ENCODE peak calls at places on chromosomes 7 and 10, in four cellular contexts. W, J, G and T are unnamed samples.

GRCh38 chr7:45255187-45255586 is 97.6 kb downstream of the RAMP3 start:
- DNase-seq in W (no peak), J (no peak), G (no peak), T (no peak)

GRCh38 chr10:107814865-107815487 is 650.5 kb upstream of the SORCS1 start:
- DNase-seq in W (peak), J (no peak), G (peak), T (peak)

GRCh38 chr10:117568226-117568625 is 25.7 kb downstream of the EMX2 start:
- DNase-seq in W (no peak), J (no peak), G (no peak), T (no peak)

GRCh38 chr10:43006490-43006889 is 70.4 kb upstream of the RET start:
- DNase-seq in W (no peak), J (no peak), G (no peak), T (no peak)

GRCh38 chr10:121113385-121113696 is 262.2 kb downstream of the WDR11 start:
- DNase-seq in W (no peak), J (no peak), G (no peak), T (no peak)

GRCh38 chr10:12340371-12340770 is 9.0 kb upstream of the CAMK1D start:
- DNase-seq in W (no peak), J (no peak), G (no peak), T (no peak)

GRCh38 chr7:95330194-95331003 is 6.1 kb upstream of the PON1 start:
- DNase-seq in W (no peak), J (no peak), G (no peak), T (peak)

GRCh38 chr10:118850418-118851061 is 95.8 kb upstream of the CACUL1 start:
- DNase-seq in W (peak), J (peak), G (peak), T (no peak)

GRCh38 chr10:92541583-92541982 is 32.3 kb downstream of the IDE start:
- DNase-seq in W (no peak), J (no peak), G (no peak), T (no peak)

GRCh38 chr10:93874309-93875031 is 19.3 kb upstream of the SLC35G1 start:
- DNase-seq in W (no peak), J (no peak), G (no peak), T (no peak)

DNA sequence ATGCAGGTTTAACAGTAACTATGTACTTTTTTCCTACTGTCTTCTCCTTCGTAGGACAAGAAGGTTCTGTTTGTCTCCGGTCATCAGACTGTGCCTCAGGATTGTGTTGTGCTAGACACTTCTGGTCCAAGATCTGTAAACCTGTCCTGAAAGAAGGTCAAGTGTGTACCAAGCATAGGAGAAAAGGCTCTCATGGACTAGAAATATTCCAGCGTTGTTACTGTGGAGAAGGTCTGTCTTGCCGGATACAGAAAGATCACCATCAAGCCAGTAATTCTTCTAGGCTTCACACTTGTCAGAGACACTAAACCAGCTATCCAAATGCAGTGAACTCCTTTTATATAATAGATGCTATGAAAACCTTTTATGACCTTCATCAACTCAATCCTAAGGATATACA is 2.4 kb downstream of the DKK1 start:
- DNase-seq in W (no peak), J (no peak), G (no peak), T (no peak)
- H3K4me3 ChIP-seq in W (no peak), J (no peak), G (peak), T (peak)

GRCh38 chr10:130108934-130109604 is 1.6 kb downstream of the C10orf143 start:
- DNase-seq in W (no peak), J (no peak), G (no peak), T (no peak)
- H3K4me3 ChIP-seq in W (no peak), J (peak), G (peak), T (peak)

DNA sequence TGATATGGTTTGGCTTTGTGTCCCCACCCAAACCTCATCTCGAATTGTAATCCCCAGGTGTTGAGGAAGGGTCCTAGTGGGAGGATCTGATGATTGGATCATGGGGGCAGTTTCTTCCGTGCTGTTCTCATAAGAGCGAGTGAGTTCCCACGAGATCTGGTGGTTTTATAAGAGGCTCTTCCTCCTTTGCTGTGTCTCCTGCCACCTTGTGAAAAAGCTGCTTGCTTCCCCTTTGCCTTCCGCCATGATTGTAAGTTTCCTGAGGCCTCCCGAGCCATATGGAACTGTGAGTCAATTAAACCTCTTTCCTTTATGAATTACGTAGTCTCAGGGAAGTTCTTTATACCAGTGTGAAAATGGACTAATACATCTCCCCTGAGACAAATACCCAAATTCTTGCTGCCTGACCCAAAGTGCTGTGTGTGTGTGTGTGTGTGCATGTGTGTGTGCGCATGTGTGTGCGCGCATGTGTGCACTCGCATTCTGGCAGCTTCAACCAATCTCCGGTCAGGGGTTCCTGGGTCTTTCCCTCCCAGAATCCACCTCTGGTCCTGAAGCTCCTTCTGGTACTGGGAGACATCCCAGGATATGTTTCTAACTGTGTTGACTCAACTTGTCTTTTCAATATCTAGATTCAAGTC is 98.1 kb upstream of the LRRC4 start:
- DNase-seq in W (no peak), J (no peak), G (no peak), T (no peak)
- H3K4me3 ChIP-seq in W (no peak), J (no peak), G (no peak), T (no peak)

DNA sequence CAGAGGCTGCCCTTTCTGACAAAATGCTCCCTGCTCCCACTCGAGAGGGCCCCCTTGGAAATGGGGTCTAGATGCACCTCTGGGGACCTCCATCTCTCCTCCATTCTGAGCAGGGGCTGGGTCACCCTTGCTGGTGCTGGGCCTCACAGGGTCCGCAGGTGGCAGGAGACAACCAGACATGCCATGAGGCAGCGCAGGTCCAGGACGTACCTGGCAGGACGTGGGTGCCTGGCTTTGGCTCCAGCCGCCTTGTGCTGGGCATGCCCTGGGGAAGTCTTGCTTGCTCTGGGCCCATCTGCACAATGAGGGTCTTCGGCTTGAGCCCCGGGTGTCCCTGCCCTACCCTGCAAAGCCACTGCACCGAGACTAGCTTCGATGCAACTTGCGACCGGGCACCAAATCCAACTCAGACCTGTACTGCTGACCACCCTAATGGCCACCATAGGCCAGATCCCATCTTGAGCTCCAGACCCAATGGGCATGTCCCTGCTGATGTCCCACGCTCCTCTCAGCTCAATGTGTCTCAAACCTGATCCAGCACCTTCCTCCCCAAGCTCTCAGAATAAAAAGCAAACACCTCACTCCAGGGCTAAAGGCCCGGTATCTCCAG is 107.0 kb downstream of the FAM53B start:
- DNase-seq in W (no peak), J (peak), G (no peak), T (no peak)
- H3K4me3 ChIP-seq in W (no peak), J (no peak), G (no peak), T (no peak)

DNA sequence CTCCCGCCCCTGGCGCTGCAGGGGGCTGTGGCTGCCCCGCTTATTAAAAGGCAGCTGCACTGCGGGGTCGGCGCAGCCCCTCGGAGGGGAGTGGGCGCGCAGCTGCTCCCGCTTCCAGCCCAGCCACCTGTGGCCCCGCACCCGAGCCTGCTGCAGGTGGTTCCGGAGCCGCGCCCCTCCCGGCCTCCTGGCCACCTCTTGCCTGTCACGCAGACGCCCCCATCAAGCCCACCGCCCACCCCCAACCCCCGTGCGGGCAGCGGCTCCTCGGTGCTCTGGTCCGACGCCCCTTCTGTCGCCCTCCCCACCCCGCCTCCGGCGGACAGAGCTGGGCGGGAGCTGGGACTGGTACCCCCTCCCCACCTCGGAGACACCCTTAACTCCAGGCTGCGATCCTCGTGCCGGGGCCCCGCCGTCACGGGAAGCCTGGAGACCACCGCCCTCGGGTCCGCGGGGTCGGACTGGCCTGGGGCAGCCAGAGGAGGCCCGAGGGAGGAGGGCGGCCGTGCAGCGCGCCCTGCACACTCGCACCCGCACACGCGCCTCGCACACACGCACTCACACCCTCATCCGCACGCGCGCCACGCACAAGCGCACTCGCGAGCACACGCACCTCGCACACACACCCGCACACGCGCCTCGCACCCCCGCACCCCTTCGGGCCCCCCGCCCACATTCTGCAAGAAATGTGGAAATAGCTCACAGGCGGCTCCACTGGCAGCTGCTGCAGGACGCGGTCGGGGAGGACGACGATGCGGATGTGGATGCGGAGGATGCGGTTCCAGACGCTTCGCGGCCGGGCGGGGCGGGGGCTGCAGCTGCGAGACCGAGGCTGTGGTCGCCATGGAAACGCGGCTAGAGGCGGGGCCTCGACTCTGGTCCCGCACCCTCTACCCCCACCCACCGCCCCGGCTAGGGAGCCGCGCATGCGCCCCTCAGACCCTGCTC is at the start of gene CALY:
- DNase-seq in W (peak), J (no peak), G (no peak), T (no peak)
- H3K4me3 ChIP-seq in W (no peak), J (peak), G (peak), T (peak)